ENCODE peak calls at places on chromosomes 6 and 20, in nine cellular contexts. V is stomach, S is GM12892, F is transverse colon, N is HepG2, A is endothelial cell of umbilical vein, R is HCT116, G is GM12891, D is spleen. X is an unnamed sample.

GRCh38 chr20:59690101-59690500 is 85.8 kb downstream of the PHACTR3 start:
- DNase-seq in N (no peak), V (no peak), S (no peak), G (no peak), A (no peak), R (no peak), D (no peak), F (no peak), X (no peak)

GRCh38 chr6:134882426-134883038 is 67.4 kb downstream of the ALDH8A1 start:
- DNase-seq in N (peak; percentile 43), F (peak; percentile 78), G (no peak), R (peak; percentile 44), V (peak; percentile 77), A (peak; percentile 79), S (no peak), D (no peak), X (peak; percentile 26)

GRCh38 chr20:7146552-7147219 is 379.2 kb downstream of the BMP2 start:
- DNase-seq in N (no peak), F (no peak), A (no peak), R (no peak), G (no peak), S (no peak), D (no peak), V (no peak), X (no peak)

GRCh38 chr6:161489626-161490306 is 215.9 kb upstream of the AGPAT4 start:
- DNase-seq in G (no peak), N (no peak), F (no peak), D (no peak), S (no peak), V (no peak), A (peak; percentile 52), R (no peak), X (no peak)

GRCh38 chr6:16944601-16945000 is 157.2 kb upstream of the STMND1 start:
- DNase-seq in R (no peak), S (no peak), V (no peak), A (no peak), F (no peak), N (no peak), G (no peak), D (no peak), X (no peak)

GRCh38 chr6:142756215-142756630 is 188.8 kb downstream of the HIVEP2 start:
- DNase-seq in R (peak; percentile 62), F (no peak), D (no peak), V (no peak), G (no peak), N (peak; percentile 23), A (peak; percentile 7), S (no peak), X (no peak)

GRCh38 chr6:21628162-21628561 is 34.6 kb downstream of the SOX4 start:
- DNase-seq in V (no peak), N (no peak), A (no peak), D (no peak), R (no peak), F (no peak), S (no peak), G (peak; percentile 19), X (no peak)

GRCh38 chr20:36238760-36239159 is 2.5 kb downstream of the AAR2 start:
- DNase-seq in A (no peak), D (no peak), R (no peak), G (no peak), N (no peak), V (no peak), S (no peak), F (no peak), X (no peak)

GRCh38 chr20:7770578-7770977 is 169.7 kb downstream of the HAO1 start:
- DNase-seq in V (no peak), A (peak; percentile 36), D (no peak), F (no peak), G (no peak), S (no peak), R (no peak), N (no peak), X (no peak)

GRCh38 chr20:57346477-57346876 is 4.6 kb upstream of the RAE1 start:
- DNase-seq in V (peak; percentile 79), G (no peak), R (peak; percentile 55), N (peak; percentile 69), A (peak; percentile 65), F (peak; percentile 77), D (peak; percentile 81), S (no peak), X (peak; percentile 64)

GRCh38 chr6:107082045-107082444 is 33.3 kb downstream of the BEND3 start:
- DNase-seq in A (no peak), S (no peak), G (no peak), D (no peak), N (peak; percentile 44), V (no peak), R (no peak), F (no peak), X (no peak)

GRCh38 chr6:25186919-25187318 is 92.3 kb upstream of the CARMIL1 start:
- DNase-seq in A (no peak), F (no peak), V (no peak), N (no peak), S (no peak), G (no peak), R (no peak), D (no peak), X (no peak)

GRCh38 chr20:36779656-36780025 is 6.1 kb upstream of the DSN1 start:
- DNase-seq in S (no peak), F (no peak), V (no peak), N (no peak), A (no peak), R (no peak), G (no peak), D (peak; percentile 52), X (no peak)

GRCh38 chr20:45010399-45010828 is 44.1 kb downstream of the STK4 start:
- DNase-seq in V (no peak), N (no peak), S (no peak), G (no peak), F (no peak), R (no peak), D (no peak), A (peak; percentile 10), X (no peak)

GRCh38 chr20:62314339-62314638 is 11.5 kb downstream of the ADRM1 start:
- DNase-seq in F (no peak), A (no peak), D (no peak), V (no peak), R (no peak), N (no peak), S (no peak), G (no peak), X (no peak)

GRCh38 chr6:82494367-82494766 is 130.8 kb downstream of the TPBG start:
- DNase-seq in G (no peak), A (no peak), V (no peak), S (no peak), F (no peak), N (no peak), D (no peak), R (no peak), X (no peak)

GRCh38 chr20:50491926-50492634 is 18.1 kb upstream of the PTPN1 start:
- DNase-seq in V (no peak), F (peak; percentile 79), G (no peak), R (no peak), D (no peak), A (no peak), S (no peak), N (no peak), X (no peak)

DNA sequence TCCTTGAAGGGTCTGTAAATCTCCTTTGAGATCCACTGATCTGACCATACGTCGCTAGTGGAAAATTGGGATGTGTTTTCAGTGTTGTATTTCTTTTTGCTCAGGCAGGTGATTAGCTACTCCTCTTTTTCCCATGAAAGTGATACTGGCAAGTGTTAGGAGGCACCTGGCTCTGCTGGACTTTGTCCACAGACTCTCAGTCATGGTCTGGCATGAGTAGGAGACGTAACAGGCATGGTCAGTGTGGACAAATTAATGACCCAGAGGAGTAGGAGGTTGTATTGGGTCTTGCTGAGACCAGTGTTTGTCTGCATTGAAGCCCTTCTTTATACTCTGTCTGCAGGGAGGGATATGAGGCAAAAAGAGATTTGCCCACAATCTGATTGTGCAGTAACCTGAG is 178.7 kb downstream of the DTNBP1 start:
- DNase-seq in G (no peak), V (no peak), D (no peak), R (no peak), N (no peak), F (no peak), S (no peak), A (no peak), X (no peak)
- TF ChIP-seq POLR2AphosphoS5 in G (no peak), V (no peak), D (no peak), R (no peak), N (no peak), F (no peak), S (no peak), A (no peak), X (no peak)

DNA sequence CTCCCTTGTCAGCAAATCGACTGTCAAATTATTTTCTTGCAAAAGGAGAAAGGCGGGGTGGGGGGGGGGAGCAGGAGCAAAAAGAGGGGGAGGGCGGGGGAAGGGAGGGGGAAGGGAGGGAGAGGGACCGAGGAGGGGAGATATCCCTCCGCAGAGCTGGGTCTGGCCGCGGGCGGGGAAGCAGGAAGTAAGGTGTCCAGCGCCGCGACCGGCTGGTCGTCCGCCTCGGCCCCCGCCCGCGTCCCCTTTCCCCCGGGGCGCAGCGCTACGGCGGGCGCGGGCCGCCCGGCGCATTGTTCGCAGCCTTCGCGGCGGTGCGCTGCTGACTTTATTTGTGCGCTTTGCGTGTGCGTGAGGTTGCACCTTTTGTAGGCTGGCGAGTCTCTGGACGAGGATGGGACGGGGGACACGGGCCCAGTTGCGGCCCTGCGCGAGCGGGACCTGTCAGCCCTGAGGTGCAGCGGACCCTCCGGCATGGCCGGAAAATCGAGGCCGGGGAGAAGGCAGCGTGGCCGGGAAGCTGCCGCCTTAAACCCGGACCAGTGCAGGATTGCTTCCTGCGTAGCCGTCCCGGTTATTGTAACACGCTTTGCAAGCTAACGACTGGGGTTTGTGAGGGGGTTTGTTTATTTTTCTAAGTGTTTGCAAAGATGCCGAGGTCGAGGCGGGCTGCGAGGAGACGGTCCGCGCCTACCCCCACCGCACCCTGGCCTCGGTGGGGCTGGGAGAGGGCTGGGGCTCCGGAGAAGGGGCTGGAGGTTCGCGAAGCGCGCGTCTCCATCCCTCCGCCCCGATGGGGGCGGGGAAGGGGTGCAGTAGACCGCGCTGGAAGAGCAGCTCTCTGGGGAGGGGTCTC is 673 bp upstream of the TRERF1 start:
- DNase-seq in V (peak; percentile 77), A (peak; percentile 64), F (peak; percentile 80), N (no peak), S (peak; percentile 55), R (peak; percentile 60), D (peak; percentile 91), G (peak; percentile 54), X (no peak)
- TF ChIP-seq POLR2A in V (no peak), A (no peak), F (peak; percentile 54), N (no peak), S (peak; percentile 75), R (peak; percentile 33), D (no peak), G (no peak), X (no peak)

GRCh38 chr6:3888153-3888957 is 39.2 kb downstream of the FAM50B start:
- DNase-seq in F (peak; percentile 34), S (no peak), A (no peak), D (peak; percentile 40), V (peak; percentile 59), R (no peak), N (no peak), G (no peak), X (no peak)
- TF ChIP-seq POLR2AphosphoS5 in F (no peak), S (no peak), A (no peak), D (no peak), V (no peak), R (no peak), N (no peak), G (no peak), X (no peak)

DNA sequence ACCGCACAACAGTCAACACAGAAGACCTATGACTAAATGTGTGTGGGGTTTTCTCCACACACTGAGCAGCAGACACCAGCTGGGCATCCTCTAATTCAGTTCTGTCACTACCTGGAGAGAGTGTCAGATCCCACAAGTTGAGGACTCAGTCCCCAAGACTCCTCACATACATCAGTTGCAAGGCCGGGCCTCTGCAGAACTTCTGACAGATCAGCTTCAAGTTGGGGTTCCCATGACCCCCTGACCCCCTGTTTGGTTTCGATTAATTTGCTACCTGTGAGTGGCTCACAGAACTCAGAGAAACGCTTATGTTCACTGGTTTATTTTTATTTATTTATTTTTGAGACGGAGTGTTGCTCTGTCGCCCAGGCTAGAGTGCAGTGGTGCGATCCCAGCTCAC is 3.2 kb upstream of the NINL start:
- DNase-seq in F (no peak), R (no peak), G (no peak), D (peak; percentile 57), A (no peak), V (no peak), N (no peak), S (no peak), X (no peak)
- TF ChIP-seq POLR2A in F (no peak), R (no peak), G (no peak), D (no peak), A (no peak), V (no peak), N (no peak), S (no peak), X (no peak)

X was measured in breast epithelium.